ENCODE peak calls at places on chromosomes 7 and 10, in four cellular contexts. A, C, W and M are unnamed samples.

GRCh38 chr10:66572700-66573099 is 353.1 kb upstream of the LRRTM3 start:
- DNase-seq in A (no peak), C (no peak), W (no peak), M (no peak)

GRCh38 chr7:67692425-67692824 is 695.8 kb downstream of the TYW1 start:
- DNase-seq in A (no peak), C (no peak), W (no peak), M (peak)

GRCh38 chr7:94039368-94040065 is 35.4 kb upstream of the BET1 start:
- DNase-seq in A (no peak), C (no peak), W (no peak), M (no peak)

GRCh38 chr10:31401287-31401686 is 82.3 kb downstream of the ZEB1 start:
- DNase-seq in A (no peak), C (no peak), W (no peak), M (no peak)

GRCh38 chr7:125406111-125406510 is 476.5 kb upstream of the POT1 start:
- DNase-seq in A (no peak), C (no peak), W (no peak), M (no peak)

GRCh38 chr10:124916098-124916584 is 25.8 kb upstream of the ZRANB1 start:
- DNase-seq in A (peak), C (no peak), W (no peak), M (no peak)

GRCh38 chr10:5584895-5585516 is 60.2 kb downstream of the CALML3 start:
- DNase-seq in A (peak), C (no peak), W (no peak), M (no peak)

GRCh38 chr10:68154211-68154497 is 44.9 kb downstream of the MYPN start:
- DNase-seq in A (peak), C (peak), W (no peak), M (no peak)

GRCh38 chr7:55588379-55588699 is 16.0 kb upstream of the VOPP1 start:
- DNase-seq in A (no peak), C (no peak), W (no peak), M (no peak)

GRCh38 chr7:108418941-108419340 is 37.3 kb downstream of the NRCAM start:
- DNase-seq in A (no peak), C (no peak), W (no peak), M (no peak)

GRCh38 chr7:29116361-29116760 is 30.0 kb downstream of the CPVL start:
- DNase-seq in A (no peak), C (no peak), W (no peak), M (no peak)

GRCh38 chr10:114955984-114956383 is 18.0 kb downstream of the TRUB1 start:
- DNase-seq in A (no peak), C (no peak), W (no peak), M (no peak)

GRCh38 chr7:30475580-30475979 is 3.0 kb downstream of the NOD1 start:
- DNase-seq in A (no peak), C (no peak), W (no peak), M (no peak)

GRCh38 chr7:5349005-5349380 is 66.2 kb downstream of the SLC29A4 start:
- DNase-seq in A (no peak), C (no peak), W (no peak), M (no peak)

GRCh38 chr10:7649673-7650330 is 17.0 kb downstream of the ITIH5 start:
- DNase-seq in A (no peak), C (no peak), W (no peak), M (no peak)

GRCh38 chr7:99139031-99139430 is 4.9 kb downstream of the SMURF1 start:
- DNase-seq in A (peak), C (no peak), W (no peak), M (no peak)

GRCh38 chr10:50622497-50623298 is 1.1 kb downstream of the SGMS1 start:
- DNase-seq in A (peak), C (peak), W (peak), M (peak)

GRCh38 chr7:155791836-155792235 is 20.4 kb downstream of the SHH start:
- DNase-seq in A (no peak), C (no peak), W (no peak), M (no peak)

GRCh38 chr7:138662066-138663061 is 38.8 kb downstream of the SVOPL start:
- DNase-seq in A (no peak), C (no peak), W (no peak), M (no peak)

GRCh38 chr7:47587389-47587788 is 5.5 kb upstream of the TNS3 start:
- DNase-seq in A (no peak), C (no peak), W (no peak), M (peak)

GRCh38 chr10:132836832-132837540 is 51.0 kb upstream of the NKX6-2 start:
- DNase-seq in A (peak), C (no peak), W (peak), M (no peak)

GRCh38 chr10:117004238-117004626 is 755 bp downstream of the SHTN1 start:
- DNase-seq in A (peak), C (no peak), W (no peak), M (no peak)

GRCh38 chr7:10889266-10889898 is 84.3 kb upstream of the PHF14 start:
- DNase-seq in A (peak), C (no peak), W (peak), M (no peak)

GRCh38 chr10:78756604-78757442 is 311.9 kb upstream of the ZMIZ1 start:
- DNase-seq in A (peak), C (peak), W (no peak), M (no peak)

GRCh38 chr10:122515588-122516231 is 44.8 kb upstream of the DMBT1 start:
- DNase-seq in A (peak), C (no peak), W (peak), M (no peak)

GRCh38 chr10:99914236-99914635 is 95.5 kb downstream of the DNMBP start:
- DNase-seq in A (no peak), C (no peak), W (no peak), M (no peak)
- H3K27ac ChIP-seq in A (no peak), C (no peak), W (no peak), M (no peak)

GRCh38 chr7:116539879-116540278 is 15.0 kb downstream of the CAV1 start:
- DNase-seq in A (no peak), C (no peak), W (no peak), M (no peak)
- H3K27ac ChIP-seq in A (peak), C (no peak), W (no peak), M (no peak)

GRCh38 chr10:73116017-73116416 is 5.8 kb downstream of the NUDT13 start:
- DNase-seq in A (no peak), C (no peak), W (no peak), M (no peak)

GRCh38 chr10:73113543-73113942 is 3.3 kb downstream of the NUDT13 start:
- DNase-seq in A (peak), C (no peak), W (no peak), M (no peak)

GRCh38 chr10:73119952-73120351 is 9.7 kb downstream of the NUDT13 start:
- DNase-seq in A (no peak), C (no peak), W (no peak), M (no peak)

GRCh38 chr10:73117976-73118743 is 7.9 kb downstream of the NUDT13 start:
- DNase-seq in A (peak), C (no peak), W (no peak), M (no peak)

GRCh38 chr10:73119457-73119856 is 9.2 kb downstream of the NUDT13 start:
- DNase-seq in A (no peak), C (no peak), W (no peak), M (no peak)
- H3K27ac ChIP-seq in A (no peak), C (no peak), W (no peak), M (no peak)

GRCh38 chr7:106344861-106345260 is 60.1 kb upstream of the NAMPT start:
- DNase-seq in A (no peak), C (no peak), W (no peak), M (no peak)
- H3K27ac ChIP-seq in A (no peak), C (no peak), W (no peak), M (peak)

GRCh38 chr10:61626209-61626608 is 36.5 kb upstream of the CABCOCO1 start:
- DNase-seq in A (no peak), C (no peak), W (no peak), M (no peak)

GRCh38 chr10:61629594-61629993 is 33.1 kb upstream of the CABCOCO1 start:
- DNase-seq in A (no peak), C (no peak), W (no peak), M (no peak)

GRCh38 chr10:61628199-61628874 is 34.4 kb upstream of the CABCOCO1 start:
- DNase-seq in A (peak), C (no peak), W (no peak), M (no peak)

GRCh38 chr10:61627266-61627665 is 35.5 kb upstream of the CABCOCO1 start:
- DNase-seq in A (peak), C (no peak), W (no peak), M (no peak)

DNA sequence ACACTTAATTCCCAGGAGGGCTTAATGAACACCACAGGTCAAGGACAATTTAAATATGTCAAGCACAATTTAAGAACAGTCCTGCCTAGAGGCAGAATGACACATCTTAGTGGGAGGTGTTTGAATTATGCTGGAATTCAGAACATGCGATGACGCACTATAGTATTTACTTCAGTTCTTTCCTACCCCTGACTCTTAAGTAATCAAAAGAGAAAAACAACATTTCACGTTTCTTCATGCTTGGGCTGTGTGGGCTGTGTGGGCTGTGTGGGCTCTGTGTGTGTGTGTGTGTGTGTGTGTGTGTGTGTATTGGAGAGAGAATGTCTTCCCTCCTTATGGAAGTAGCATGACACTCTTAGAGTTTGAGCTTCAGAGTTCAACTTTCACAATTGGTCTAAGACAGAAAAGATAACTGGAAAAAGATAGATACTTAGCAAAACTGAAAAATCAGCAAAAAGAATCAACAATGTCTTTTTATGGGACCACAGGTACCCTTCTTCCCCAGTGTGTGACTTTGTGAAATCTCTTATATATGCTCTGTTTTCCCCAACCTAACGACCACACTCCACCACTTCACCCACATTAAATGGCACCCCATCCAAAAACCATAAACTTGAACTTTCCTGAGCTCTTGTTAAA is 33.7 kb upstream of the CABCOCO1 start:
- DNase-seq in A (peak), C (peak), W (no peak), M (no peak)
- H3K27ac ChIP-seq in A (peak), C (no peak), W (no peak), M (no peak)